ENCODE peak calls at places on chromosomes 4 and X, in five cellular contexts. A is HS-5, K is A673, X is AG20443, E is NCI-H510A treated with DMSO at 0.1 percent for 48 hours. L is an unnamed sample.

GRCh38 chrX:101390664-101391525 is at the start of gene RPL36A:
- DNase-seq in A (peak; percentile 60), K (peak; percentile 93), X (peak; percentile 88), E (peak; percentile 87), L (peak; percentile 69)

GRCh38 chr4:157806176-157806575 is 366.6 kb downstream of the GASK1B start:
- DNase-seq in A (no peak), K (peak; percentile 21), X (no peak), E (no peak), L (no peak)

GRCh38 chrX:17409566-17410290 is 34.7 kb downstream of the NHS start:
- DNase-seq in A (no peak), K (no peak), X (no peak), E (no peak), L (no peak)

GRCh38 chr4:8820178-8821102 is 51.2 kb downstream of the HMX1 start:
- DNase-seq in A (no peak), K (no peak), X (peak; percentile 7), E (no peak), L (no peak)

GRCh38 chr4:40721730-40722171 is 28.0 kb upstream of the NSUN7 start:
- DNase-seq in A (no peak), K (no peak), X (no peak), E (no peak), L (no peak)

GRCh38 chr4:188603646-188604045 is 464.4 kb downstream of the TRIML1 start:
- DNase-seq in A (no peak), K (no peak), X (peak; percentile 8), E (no peak), L (no peak)

GRCh38 chrX:34218063-34218462 is 85.9 kb upstream of the FAM47A start:
- DNase-seq in A (no peak), K (no peak), X (no peak), E (no peak), L (no peak)

GRCh38 chr4:168999836-169000235 is 10.2 kb downstream of the CBR4 start:
- DNase-seq in A (no peak), K (no peak), X (no peak), E (no peak), L (no peak)

GRCh38 chr4:26466871-26467270 is 23.4 kb downstream of the CCKAR start:
- DNase-seq in A (no peak), K (no peak), X (no peak), E (no peak), L (no peak)

GRCh38 chr4:47567511-47567910 is 82.4 kb downstream of the ATP10D start:
- DNase-seq in A (no peak), K (no peak), X (no peak), E (no peak), L (no peak)

GRCh38 chr4:2788101-2788500 is 4.8 kb upstream of the SH3BP2 start:
- DNase-seq in A (no peak), K (no peak), X (no peak), E (no peak), L (no peak)

GRCh38 chrX:68498508-68499379 is at the start of gene YIPF6:
- DNase-seq in A (no peak), K (peak; percentile 71), X (peak; percentile 88), E (peak; percentile 42), L (no peak)

GRCh38 chrX:39755152-39756032 is 342.4 kb downstream of the BCOR start:
- DNase-seq in A (peak; percentile 60), K (peak; percentile 85), X (peak; percentile 85), E (peak; percentile 77), L (peak; percentile 90)

GRCh38 chrX:54043696-54044125 is 562 bp downstream of the PHF8 start:
- DNase-seq in A (no peak), K (no peak), X (peak; percentile 37), E (no peak), L (no peak)

GRCh38 chrX:107537815-107538214 is 88.4 kb downstream of the FRMPD3 start:
- DNase-seq in A (no peak), K (peak; percentile 21), X (peak; percentile 49), E (no peak), L (no peak)

GRCh38 chr4:8472689-8473197 is 32.2 kb downstream of the TRMT44 start:
- DNase-seq in A (peak; percentile 90), K (no peak), X (peak; percentile 87), E (no peak), L (peak; percentile 86)

GRCh38 chr4:107203733-107204132 is 167.6 kb upstream of the DKK2 start:
- DNase-seq in A (no peak), K (no peak), X (no peak), E (no peak), L (no peak)

GRCh38 chr4:88327669-88328068 is 43.3 kb upstream of the PPM1K start:
- DNase-seq in A (no peak), K (no peak), X (no peak), E (no peak), L (no peak)

GRCh38 chr4:123744664-123745290 is 348.2 kb downstream of the SPRY1 start:
- DNase-seq in A (no peak), K (peak; percentile 70), X (no peak), E (no peak), L (no peak)

GRCh38 chr4:54090804-54091623 is 8.9 kb upstream of the GSX2 start:
- DNase-seq in A (no peak), K (no peak), X (peak; percentile 77), E (no peak), L (no peak)

GRCh38 chr4:113407409-113407808 is 354.1 kb downstream of the CAMK2D start:
- DNase-seq in A (no peak), K (no peak), X (no peak), E (peak; percentile 47), L (no peak)

GRCh38 chr4:2811830-2812599 is 19.1 kb downstream of the SH3BP2 start:
- DNase-seq in A (peak; percentile 41), K (no peak), X (peak; percentile 76), E (peak; percentile 49), L (no peak)

GRCh38 chrX:71170660-71171059 is 26.0 kb downstream of the NLGN3 start:
- DNase-seq in A (no peak), K (no peak), X (no peak), E (no peak), L (no peak)

GRCh38 chr4:138186264-138186663 is 55.9 kb downstream of the SLC7A11 start:
- DNase-seq in A (no peak), K (no peak), X (no peak), E (no peak), L (no peak)

GRCh38 chr4:5500165-5500564 is 208.2 kb downstream of the EVC2 start:
- DNase-seq in A (no peak), K (no peak), X (no peak), E (no peak), L (no peak)

GRCh38 chr4:153131478-153132069 is 72.7 kb upstream of the TRIM2 start:
- DNase-seq in A (no peak), K (peak; percentile 39), X (peak; percentile 60), E (no peak), L (no peak)

GRCh38 chr4:156237192-156237591 is 283.5 kb upstream of the CTSO start:
- DNase-seq in A (no peak), K (peak; percentile 8), X (no peak), E (no peak), L (no peak)

GRCh38 chr4:69874507-69874906 is 14.6 kb upstream of the SULT1E1 start:
- DNase-seq in A (no peak), K (no peak), X (no peak), E (no peak), L (no peak)

GRCh38 chr4:40848251-40848650 is 98.5 kb downstream of the NSUN7 start:
- DNase-seq in A (no peak), K (no peak), X (no peak), E (peak; percentile 45), L (no peak)

GRCh38 chrX:69128573-69128972 is 36.7 kb downstream of the PJA1 start:
- DNase-seq in A (no peak), K (no peak), X (peak; percentile 53), E (peak; percentile 6), L (no peak)